ENCODE peak calls at places on chromosomes 2 and 18, in four cellular contexts. One of them, this sample, is unnamed. For H3K9me3, the result is how much of the 10 kb centered on the place peaks cover.

GRCh38 chr2:119156105-119156890 is 2.3 kb downstream of the C1QL2 start:
- DNase-seq in sigmoid colon: no peak
- DNase-seq in Caco-2: no peak
- DNase-seq in ovary: no peak
- DNase-seq in this sample: no peak

GRCh38 chr18:63346471-63347183 is 20.4 kb downstream of the KDSR start:
- DNase-seq in sigmoid colon: no peak
- DNase-seq in Caco-2: no peak
- DNase-seq in ovary: no peak
- DNase-seq in this sample: no peak

GRCh38 chr2:207683879-207684627 is 27.4 kb upstream of the CCNYL1 start:
- DNase-seq in sigmoid colon: no peak
- DNase-seq in Caco-2: peak
- DNase-seq in ovary: no peak
- DNase-seq in this sample: no peak

GRCh38 chr2:21231985-21232384 is 108.2 kb downstream of the TDRD15 start:
- DNase-seq in sigmoid colon: no peak
- DNase-seq in Caco-2: no peak
- DNase-seq in ovary: no peak
- DNase-seq in this sample: no peak

GRCh38 chr2:219418155-219418569 is at the start of gene DES:
- DNase-seq in sigmoid colon: peak
- DNase-seq in Caco-2: no peak
- DNase-seq in ovary: peak
- DNase-seq in this sample: no peak

GRCh38 chr2:37291680-37292079 is 33.0 kb downstream of the PRKD3 start:
- DNase-seq in sigmoid colon: no peak
- DNase-seq in Caco-2: no peak
- DNase-seq in ovary: no peak
- DNase-seq in this sample: no peak

GRCh38 chr2:219123356-219124143 is 37.1 kb downstream of the NHEJ1 start:
- DNase-seq in sigmoid colon: no peak
- DNase-seq in Caco-2: no peak
- DNase-seq in ovary: no peak
- DNase-seq in this sample: no peak

GRCh38 chr2:74577448-74577847 is 22.9 kb downstream of the DOK1 start:
- DNase-seq in sigmoid colon: no peak
- DNase-seq in Caco-2: no peak
- DNase-seq in ovary: no peak
- DNase-seq in this sample: no peak

GRCh38 chr2:113973856-113974255 is 84.0 kb downstream of the ACTR3 start:
- DNase-seq in sigmoid colon: no peak
- DNase-seq in Caco-2: no peak
- DNase-seq in ovary: no peak
- DNase-seq in this sample: no peak

GRCh38 chr2:164287041-164287440 is 334.2 kb downstream of the GRB14 start:
- DNase-seq in sigmoid colon: no peak
- DNase-seq in Caco-2: no peak
- DNase-seq in ovary: no peak
- DNase-seq in this sample: peak

GRCh38 chr18:1659190-1659589 is 754.5 kb downstream of the ADCYAP1 start:
- DNase-seq in sigmoid colon: no peak
- DNase-seq in Caco-2: no peak
- DNase-seq in ovary: no peak
- DNase-seq in this sample: no peak

GRCh38 chr2:179235463-179236108 is 29.0 kb downstream of the SESTD1 start:
- DNase-seq in sigmoid colon: no peak
- DNase-seq in Caco-2: no peak
- DNase-seq in ovary: no peak
- DNase-seq in this sample: no peak

GRCh38 chr2:203804766-203805484 is 62.6 kb upstream of the CTLA4 start:
- DNase-seq in sigmoid colon: no peak
- DNase-seq in Caco-2: no peak
- DNase-seq in ovary: no peak
- DNase-seq in this sample: no peak

GRCh38 chr2:182061739-182062138 is 76.1 kb downstream of the PPP1R1C start:
- DNase-seq in sigmoid colon: no peak
- DNase-seq in Caco-2: no peak
- DNase-seq in ovary: no peak
- DNase-seq in this sample: no peak

GRCh38 chr2:109336296-109336695 is 207.3 kb downstream of the SH3RF3 start:
- DNase-seq in sigmoid colon: no peak
- DNase-seq in Caco-2: no peak
- DNase-seq in ovary: no peak
- DNase-seq in this sample: no peak

GRCh38 chr2:121377676-121378075 is 92.7 kb upstream of the TFCP2L1 start:
- DNase-seq in sigmoid colon: no peak
- DNase-seq in Caco-2: no peak
- DNase-seq in ovary: no peak
- DNase-seq in this sample: no peak

GRCh38 chr2:75703617-75704016 is 7.1 kb downstream of the GCFC2 start:
- DNase-seq in sigmoid colon: no peak
- DNase-seq in Caco-2: no peak
- DNase-seq in ovary: no peak
- DNase-seq in this sample: no peak
- H3K9me3 ChIP-seq in sigmoid colon: under half
- H3K9me3 ChIP-seq in Caco-2: under half
- H3K9me3 ChIP-seq in ovary: under half
- H3K9me3 ChIP-seq in this sample: under half

GRCh38 chr2:4628931-4629565 is 925.7 kb downstream of the DCDC2C start:
- DNase-seq in sigmoid colon: no peak
- DNase-seq in Caco-2: no peak
- DNase-seq in ovary: no peak
- DNase-seq in this sample: no peak
- H3K9me3 ChIP-seq in sigmoid colon: under half
- H3K9me3 ChIP-seq in Caco-2: under half
- H3K9me3 ChIP-seq in ovary: under half
- H3K9me3 ChIP-seq in this sample: under half

GRCh38 chr18:71114550-71115210 is 825.8 kb downstream of the SOCS6 start:
- DNase-seq in sigmoid colon: no peak
- DNase-seq in Caco-2: no peak
- DNase-seq in ovary: no peak
- DNase-seq in this sample: no peak
- H3K9me3 ChIP-seq in sigmoid colon: under half
- H3K9me3 ChIP-seq in Caco-2: under half
- H3K9me3 ChIP-seq in ovary: under half
- H3K9me3 ChIP-seq in this sample: under half

GRCh38 chr2:22450831-22451230 is 934.1 kb upstream of the KLHL29 start:
- DNase-seq in sigmoid colon: peak
- DNase-seq in Caco-2: no peak
- DNase-seq in ovary: no peak
- DNase-seq in this sample: no peak
- H3K9me3 ChIP-seq in sigmoid colon: under half
- H3K9me3 ChIP-seq in Caco-2: under half
- H3K9me3 ChIP-seq in ovary: under half
- H3K9me3 ChIP-seq in this sample: under half